ENCODE peak calls at places on chromosomes 5 and 9, in eight cellular contexts. T is pancreas; P is HS-27A; S is stimulated activated CD4-positive, alpha-beta T cell treated with anti-CD3 and anti-CD28 coated beads, Interleukin-1b, Interleukin-23, amount 100 ng/mL, for 1 hour; R is A673; U is stimulated activated CD8-positive, alpha-beta memory T cell treated with anti-CD3 and anti-CD28 coated beads, Interleukin-7, amount 100 ng/mL, for 24 hours; I is HuH-7; D is retinal pigment epithelial cell. J is an unnamed sample.

GRCh38 chr5:74627511-74628120 is 12.9 kb downstream of the ENC1 start:
- DNase-seq in I (no peak), D (no peak), R (no peak), T (no peak), U (no peak), P (no peak), S (no peak), J (no peak)

GRCh38 chr5:51694826-51695225 is 311.6 kb downstream of the ISL1 start:
- DNase-seq in I (no peak), P (no peak), D (no peak), T (no peak), S (no peak), R (no peak), U (no peak), J (no peak)

GRCh38 chr5:127406326-127407121 is 110.9 kb upstream of the PRRC1 start:
- DNase-seq in S (no peak), I (no peak), R (no peak), P (no peak), D (no peak), T (no peak), U (no peak), J (no peak)

GRCh38 chr9:136847065-136847826 is 2.0 kb upstream of the PHPT1 start:
- DNase-seq in S (no peak), T (peak; percentile 56), R (peak; percentile 83), D (no peak), P (no peak), I (peak; percentile 82), U (no peak), J (no peak)

GRCh38 chr5:74595143-74595915 is 45.2 kb downstream of the ENC1 start:
- DNase-seq in I (no peak), U (no peak), T (peak; percentile 49), R (no peak), D (peak; percentile 93), P (peak; percentile 54), S (no peak), J (no peak)

GRCh38 chr9:90300901-90301688 is 341.5 kb downstream of the DIRAS2 start:
- DNase-seq in R (peak; percentile 84), P (peak; percentile 2), I (no peak), U (no peak), T (no peak), D (peak; percentile 51), S (no peak), J (no peak)

GRCh38 chr9:113657765-113658564 is 194.4 kb downstream of the RGS3 start:
- DNase-seq in D (no peak), T (peak; percentile 78), S (peak; percentile 52), I (peak; percentile 84), U (peak; percentile 72), R (peak; percentile 81), P (peak; percentile 62), J (peak; percentile 47)

GRCh38 chr9:87667164-87667738 is 58.7 kb upstream of the CTSL start:
- DNase-seq in I (no peak), U (no peak), P (no peak), R (peak; percentile 74), T (no peak), D (no peak), S (no peak), J (no peak)

GRCh38 chr9:78585909-78586308 is 289.0 kb downstream of the PSAT1 start:
- DNase-seq in I (no peak), T (no peak), S (no peak), U (no peak), R (no peak), P (no peak), D (no peak), J (no peak)

GRCh38 chr5:181164076-181164952 is 16.9 kb downstream of the OR2V2 start:
- DNase-seq in I (no peak), R (peak; percentile 41), T (no peak), U (peak; percentile 48), P (no peak), S (no peak), D (no peak), J (no peak)

GRCh38 chr5:119243888-119244287 is 111.9 kb upstream of the TNFAIP8 start:
- DNase-seq in U (no peak), T (no peak), I (no peak), R (no peak), P (no peak), S (no peak), D (no peak), J (no peak)

GRCh38 chr5:81657386-81657785 is 93.5 kb downstream of the SSBP2 start:
- DNase-seq in P (no peak), T (no peak), R (no peak), U (no peak), D (no peak), I (no peak), S (no peak), J (no peak)

GRCh38 chr5:136058031-136058971 is 29.5 kb downstream of the TGFBI start:
- DNase-seq in T (no peak), I (peak; percentile 51), U (no peak), D (peak; percentile 92), P (peak; percentile 86), S (no peak), R (peak; percentile 60), J (no peak)

GRCh38 chr9:76676857-76677256 is 87.4 kb upstream of the PCA3 start:
- DNase-seq in S (no peak), D (no peak), R (no peak), I (no peak), U (no peak), P (no peak), T (no peak), J (no peak)

GRCh38 chr5:73499187-73499586 is 945 bp downstream of the BTF3 start:
- DNase-seq in I (no peak), T (no peak), R (peak; percentile 5), P (no peak), D (no peak), U (no peak), S (no peak), J (no peak)

GRCh38 chr9:6680797-6681146 is 35.2 kb upstream of the GLDC start:
- DNase-seq in S (no peak), D (no peak), R (peak; percentile 53), T (peak; percentile 68), I (peak; percentile 28), P (no peak), U (peak; percentile 63), J (no peak)

GRCh38 chr5:93395891-93396465 is 185.0 kb downstream of the NR2F1-AS1 start:
- DNase-seq in I (no peak), D (no peak), P (no peak), T (no peak), S (no peak), U (no peak), R (no peak), J (no peak)

GRCh38 chr5:72558383-72558782 is 51.2 kb upstream of the ZNF366 start:
- DNase-seq in D (no peak), U (no peak), S (no peak), T (no peak), I (no peak), R (no peak), P (no peak), J (no peak)

GRCh38 chr5:80960531-80961375 is 590 bp downstream of the RASGRF2 start:
- DNase-seq in D (no peak), P (no peak), I (no peak), U (no peak), T (no peak), R (peak; percentile 56), S (peak; percentile 10), J (peak; percentile 15)

GRCh38 chr9:128055222-128056040 is 11.7 kb downstream of the NAIF1 start:
- DNase-seq in I (no peak), T (peak; percentile 55), U (no peak), S (no peak), P (no peak), D (no peak), R (no peak), J (no peak)